ENCODE peak calls at places on chromosomes 2 and 18, in ten cellular contexts. L is right atrium auricular region, W is mammary epithelial cell, E is BE2C, H is fibroblast of lung, Q is hepatocyte, O is DND-41, Z is uterus, S is esophagus squamous epithelium, D is lower lobe of right lung. F is an unnamed sample.

GRCh38 chr2:184598313-184599053 is at the start of gene ZNF804A:
- DNase-seq in Q (peak; percentile 68), Z (no peak), O (no peak), S (no peak), E (peak; percentile 88), W (peak; percentile 4), D (peak; percentile 77), H (peak; percentile 76), L (peak; percentile 67), F (peak; percentile 69)

GRCh38 chr2:212536385-212537310 is 2.0 kb downstream of the ERBB4 start:
- DNase-seq in W (no peak), D (no peak), L (no peak), E (peak; percentile 29), O (no peak), Q (no peak), S (no peak), H (no peak), Z (no peak), F (no peak)

GRCh38 chr18:73006331-73006730 is 138.5 kb upstream of the NETO1 start:
- DNase-seq in E (no peak), O (no peak), Z (no peak), L (no peak), D (no peak), H (peak; percentile 24), W (peak; percentile 42), Q (no peak), S (no peak), F (no peak)

GRCh38 chr2:19439081-19439480 is 80.7 kb upstream of the OSR1 start:
- DNase-seq in D (no peak), Q (no peak), W (no peak), L (no peak), E (no peak), O (no peak), S (no peak), Z (no peak), H (no peak), F (no peak)

GRCh38 chr2:226794751-226795171 is 4.9 kb downstream of the IRS1 start:
- DNase-seq in O (no peak), L (no peak), H (peak; percentile 71), S (no peak), Z (peak; percentile 52), W (peak; percentile 69), E (no peak), Q (peak; percentile 42), D (no peak), F (no peak)

GRCh38 chr2:128289439-128289838 is 29.2 kb downstream of the HS6ST1 start:
- DNase-seq in W (no peak), D (no peak), Q (no peak), L (no peak), O (no peak), H (no peak), E (no peak), S (no peak), Z (no peak), F (no peak)

GRCh38 chr2:1460851-1461418 is 47.7 kb downstream of the TPO start:
- DNase-seq in L (no peak), O (no peak), H (no peak), Q (no peak), E (no peak), Z (no peak), D (no peak), S (no peak), W (no peak), F (no peak)

GRCh38 chr2:178177066-178177679 is 17.1 kb upstream of the OSBPL6 start:
- DNase-seq in E (no peak), O (no peak), H (peak; percentile 64), W (peak; percentile 42), D (no peak), S (no peak), Z (no peak), L (no peak), Q (no peak), F (no peak)

GRCh38 chr2:234495076-234495800 is 1.6 kb downstream of the ARL4C start:
- DNase-seq in S (no peak), H (no peak), W (no peak), D (no peak), Z (no peak), O (peak; percentile 36), E (no peak), L (no peak), Q (peak; percentile 42), F (no peak)

GRCh38 chr2:62277688-62278087 is 81.8 kb downstream of the B3GNT2 start:
- DNase-seq in H (no peak), S (no peak), O (no peak), Z (no peak), L (no peak), E (no peak), Q (no peak), W (no peak), D (no peak), F (no peak)

GRCh38 chr2:201126308-201127127 is 10.6 kb downstream of the CFLAR start:
- DNase-seq in S (no peak), O (no peak), Z (no peak), E (no peak), D (no peak), H (peak; percentile 65), W (peak; percentile 50), L (no peak), Q (no peak), F (no peak)

GRCh38 chr18:2924920-2925319 is 78.1 kb downstream of the EMILIN2 start:
- DNase-seq in O (no peak), L (no peak), H (no peak), E (no peak), D (no peak), W (no peak), S (no peak), Z (no peak), Q (no peak), F (no peak)

DNA sequence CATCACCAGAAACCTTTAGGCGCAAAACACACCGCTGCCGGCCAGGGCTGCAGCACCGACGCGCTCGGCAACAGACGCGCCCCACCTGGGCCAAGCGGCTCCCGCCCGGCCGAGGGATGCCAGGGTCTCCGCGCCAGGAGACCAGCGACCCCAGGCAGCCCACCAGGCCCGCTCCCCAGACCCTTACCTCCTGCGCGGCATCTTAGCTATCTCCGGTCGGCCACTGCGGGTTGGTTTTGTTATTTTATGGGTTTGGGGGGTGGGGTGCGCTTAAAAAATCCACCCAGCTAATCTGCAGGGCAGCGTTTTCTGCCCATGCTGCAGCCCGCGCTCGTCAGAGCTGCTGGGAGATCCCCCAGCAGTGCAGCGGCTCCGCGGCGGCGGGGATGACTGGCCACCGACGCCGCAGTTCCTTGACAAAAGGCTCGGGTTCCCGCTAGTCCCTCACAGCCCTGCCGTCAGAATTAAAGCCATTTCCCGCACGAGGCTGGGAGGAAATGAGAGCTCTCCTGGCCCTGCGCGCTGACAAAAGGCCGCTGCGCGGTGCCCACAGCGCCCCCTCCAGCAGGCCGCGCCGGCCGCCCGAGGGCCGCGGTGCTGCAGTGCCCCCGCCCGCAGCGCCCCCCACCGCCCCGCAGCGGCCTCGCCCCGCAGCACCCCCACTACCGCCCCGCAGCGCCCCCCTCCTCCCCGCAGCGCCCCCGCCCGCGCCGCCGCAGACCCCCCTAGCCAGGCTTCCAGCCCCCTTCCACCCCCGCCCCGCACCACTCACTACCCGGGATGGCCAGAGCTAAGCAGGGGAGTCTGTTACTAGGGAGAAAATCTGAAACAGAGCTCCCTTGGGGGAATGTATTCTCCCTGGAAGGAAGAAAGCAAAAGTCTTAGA is at the start of gene ADD2:
- DNase-seq in O (no peak), S (no peak), L (no peak), W (peak; percentile 10), H (peak; percentile 62), D (peak; percentile 43), Q (peak; percentile 64), Z (no peak), E (peak; percentile 68), F (peak; percentile 66)
- TF ChIP-seq CTCF in O (no peak), S (no peak), L (peak; percentile 47), W (no peak), H (no peak), D (peak; percentile 18), Q (peak; percentile 38), Z (no peak), E (peak; percentile 27), F (no peak)

DNA sequence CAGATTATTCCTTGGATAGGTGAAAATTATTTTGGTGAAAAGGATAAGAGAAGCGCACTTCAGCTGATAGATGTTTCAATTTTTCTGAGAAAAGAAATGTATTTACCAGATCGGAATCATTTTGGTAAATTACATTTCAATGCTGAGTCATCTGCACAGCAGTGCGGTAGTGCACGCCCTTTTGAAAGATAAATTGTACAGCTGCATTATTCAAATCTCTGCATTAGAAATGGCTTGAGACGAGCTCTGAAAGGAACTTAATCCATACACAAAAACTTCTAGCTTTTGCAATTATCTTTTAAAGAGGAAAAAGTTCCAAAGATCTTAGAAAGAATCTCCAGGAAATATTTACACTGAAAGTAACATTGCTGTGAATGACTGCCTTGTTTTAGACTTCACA is 161.8 kb downstream of the RND3 start:
- DNase-seq in Z (no peak), D (no peak), Q (no peak), W (no peak), E (no peak), S (no peak), H (peak; percentile 18), O (no peak), L (no peak), F (no peak)
- H3K9me3 ChIP-seq in Z (no peaks in the 10 kb centered on the region), D (no peaks in the 10 kb centered on the region), Q (no peaks in the 10 kb centered on the region), W (no peaks in the 10 kb centered on the region), E (no peaks in the 10 kb centered on the region), S (no peaks in the 10 kb centered on the region), H (no peaks in the 10 kb centered on the region), O (no peaks in the 10 kb centered on the region), L (no peaks in the 10 kb centered on the region), F (no peaks in the 10 kb centered on the region)

DNA sequence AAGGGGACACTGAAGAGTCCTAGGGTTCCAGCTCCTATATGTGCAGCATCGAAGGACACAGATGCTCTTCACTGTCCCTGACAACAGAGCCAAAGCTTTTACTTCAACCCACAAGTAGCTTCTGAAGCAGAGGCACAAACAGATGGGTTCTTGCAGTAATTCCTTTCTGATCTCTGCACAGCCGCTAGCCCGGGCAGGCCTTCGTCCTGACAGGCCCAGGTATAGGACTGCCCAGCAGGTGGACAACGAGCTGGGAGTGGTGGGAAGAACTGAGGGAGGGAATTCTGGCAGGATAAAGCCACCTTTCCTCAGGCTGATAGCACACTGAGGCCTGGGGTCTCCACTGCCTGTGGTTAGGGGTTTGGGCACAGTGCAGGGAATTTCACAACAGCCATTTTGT is 94.8 kb downstream of the RHOB start:
- DNase-seq in S (no peak), H (no peak), Z (no peak), D (no peak), W (peak; percentile 40), O (no peak), L (no peak), E (no peak), Q (no peak), F (no peak)
- TF ChIP-seq CTCF in S (no peak), H (no peak), Z (no peak), D (no peak), W (peak; percentile 30), O (no peak), L (no peak), E (no peak), Q (no peak), F (no peak)

GRCh38 chr18:39485696-39486095 is 1920.1 kb upstream of the CELF4 start:
- DNase-seq in E (no peak), L (no peak), S (no peak), Q (no peak), D (no peak), W (no peak), H (peak; percentile 51), Z (no peak), O (no peak), F (no peak)

GRCh38 chr18:39481281-39481680 is 1915.7 kb upstream of the CELF4 start:
- DNase-seq in E (no peak), Z (no peak), H (no peak), O (no peak), W (no peak), S (no peak), Q (no peak), D (no peak), L (no peak), F (no peak)

GRCh38 chr18:39486268-39486667 is 1920.7 kb upstream of the CELF4 start:
- DNase-seq in O (no peak), H (no peak), Q (no peak), W (no peak), D (no peak), S (no peak), L (no peak), Z (no peak), E (no peak), F (no peak)

GRCh38 chr18:39480494-39481245 is 1915.1 kb upstream of the CELF4 start:
- DNase-seq in H (no peak), O (no peak), W (no peak), S (no peak), D (no peak), Z (no peak), Q (no peak), L (no peak), E (no peak), F (no peak)
- H3K9me3 ChIP-seq in H (no peaks in the 10 kb centered on the region), O (no peaks in the 10 kb centered on the region), W (no peaks in the 10 kb centered on the region), S (no peaks in the 10 kb centered on the region), D (no peaks in the 10 kb centered on the region), Z (no peaks in the 10 kb centered on the region), Q (no peaks in the 10 kb centered on the region), L (no peaks in the 10 kb centered on the region), E (no peaks in the 10 kb centered on the region), F (no peaks in the 10 kb centered on the region)

F was measured in ascending aorta.